ENCODE peak calls at places on chromosomes 13 and 19, in seven cellular contexts. One of them, this sample, is unnamed.

GRCh38 chr13:88376762-88377388 is 705.7 kb downstream of the SLITRK5 start:
- DNase-seq in ovary: no peak
- DNase-seq in activated T-helper 1 cell treated with anti-CD3 and anti-CD28 coated beads, Interleukin-12 subunit alpha, Interleukin-12 subunit beta, Interleukin-2, Interleukin-4 antibody, amounts not matched to agents 30 ng/mL and 10 ng/mL and 1 ng/mL, durations not matched to agents 14 hours and 24 hours and 36 hours: no peak
- DNase-seq in activated naive CD4-positive, alpha-beta T cell treated with anti-CD3 and anti-CD28 coated beads for 36 hours: no peak
- DNase-seq in neuronal stem cell: no peak
- DNase-seq in stimulated activated CD4-positive, alpha-beta T cell treated with anti-CD3 and anti-CD28 coated beads, Interleukin-1b, Interleukin-23, amount 100 ng/mL, for 24 hours: no peak
- DNase-seq in iPS-NIHi11: no peak
- DNase-seq in this sample: no peak

GRCh38 chr19:38049105-38049649 is 142.2 kb downstream of the SIPA1L3 start:
- DNase-seq in ovary: no peak
- DNase-seq in activated T-helper 1 cell treated with anti-CD3 and anti-CD28 coated beads, Interleukin-12 subunit alpha, Interleukin-12 subunit beta, Interleukin-2, Interleukin-4 antibody, amounts not matched to agents 30 ng/mL and 10 ng/mL and 1 ng/mL, durations not matched to agents 14 hours and 24 hours and 36 hours: peak
- DNase-seq in activated naive CD4-positive, alpha-beta T cell treated with anti-CD3 and anti-CD28 coated beads for 36 hours: peak
- DNase-seq in neuronal stem cell: no peak
- DNase-seq in stimulated activated CD4-positive, alpha-beta T cell treated with anti-CD3 and anti-CD28 coated beads, Interleukin-1b, Interleukin-23, amount 100 ng/mL, for 24 hours: no peak
- DNase-seq in iPS-NIHi11: no peak
- DNase-seq in this sample: no peak

GRCh38 chr19:7067716-7068115 is 1.8 kb upstream of the ZNF557 start:
- DNase-seq in ovary: no peak
- DNase-seq in activated T-helper 1 cell treated with anti-CD3 and anti-CD28 coated beads, Interleukin-12 subunit alpha, Interleukin-12 subunit beta, Interleukin-2, Interleukin-4 antibody, amounts not matched to agents 30 ng/mL and 10 ng/mL and 1 ng/mL, durations not matched to agents 14 hours and 24 hours and 36 hours: no peak
- DNase-seq in activated naive CD4-positive, alpha-beta T cell treated with anti-CD3 and anti-CD28 coated beads for 36 hours: no peak
- DNase-seq in neuronal stem cell: no peak
- DNase-seq in stimulated activated CD4-positive, alpha-beta T cell treated with anti-CD3 and anti-CD28 coated beads, Interleukin-1b, Interleukin-23, amount 100 ng/mL, for 24 hours: no peak
- DNase-seq in iPS-NIHi11: no peak
- DNase-seq in this sample: no peak

GRCh38 chr13:95707442-95708389 is 30.8 kb downstream of the DNAJC3 start:
- DNase-seq in ovary: no peak
- DNase-seq in activated T-helper 1 cell treated with anti-CD3 and anti-CD28 coated beads, Interleukin-12 subunit alpha, Interleukin-12 subunit beta, Interleukin-2, Interleukin-4 antibody, amounts not matched to agents 30 ng/mL and 10 ng/mL and 1 ng/mL, durations not matched to agents 14 hours and 24 hours and 36 hours: no peak
- DNase-seq in activated naive CD4-positive, alpha-beta T cell treated with anti-CD3 and anti-CD28 coated beads for 36 hours: no peak
- DNase-seq in neuronal stem cell: no peak
- DNase-seq in stimulated activated CD4-positive, alpha-beta T cell treated with anti-CD3 and anti-CD28 coated beads, Interleukin-1b, Interleukin-23, amount 100 ng/mL, for 24 hours: no peak
- DNase-seq in iPS-NIHi11: no peak
- DNase-seq in this sample: no peak

GRCh38 chr19:31718041-31718440 is 368.8 kb upstream of the TSHZ3 start:
- DNase-seq in ovary: no peak
- DNase-seq in activated T-helper 1 cell treated with anti-CD3 and anti-CD28 coated beads, Interleukin-12 subunit alpha, Interleukin-12 subunit beta, Interleukin-2, Interleukin-4 antibody, amounts not matched to agents 30 ng/mL and 10 ng/mL and 1 ng/mL, durations not matched to agents 14 hours and 24 hours and 36 hours: no peak
- DNase-seq in activated naive CD4-positive, alpha-beta T cell treated with anti-CD3 and anti-CD28 coated beads for 36 hours: no peak
- DNase-seq in neuronal stem cell: no peak
- DNase-seq in stimulated activated CD4-positive, alpha-beta T cell treated with anti-CD3 and anti-CD28 coated beads, Interleukin-1b, Interleukin-23, amount 100 ng/mL, for 24 hours: no peak
- DNase-seq in iPS-NIHi11: no peak
- DNase-seq in this sample: no peak

GRCh38 chr13:24894277-24894971 is 130.5 kb downstream of the RNF17 start:
- DNase-seq in ovary: no peak
- DNase-seq in activated T-helper 1 cell treated with anti-CD3 and anti-CD28 coated beads, Interleukin-12 subunit alpha, Interleukin-12 subunit beta, Interleukin-2, Interleukin-4 antibody, amounts not matched to agents 30 ng/mL and 10 ng/mL and 1 ng/mL, durations not matched to agents 14 hours and 24 hours and 36 hours: no peak
- DNase-seq in activated naive CD4-positive, alpha-beta T cell treated with anti-CD3 and anti-CD28 coated beads for 36 hours: no peak
- DNase-seq in neuronal stem cell: no peak
- DNase-seq in stimulated activated CD4-positive, alpha-beta T cell treated with anti-CD3 and anti-CD28 coated beads, Interleukin-1b, Interleukin-23, amount 100 ng/mL, for 24 hours: no peak
- DNase-seq in iPS-NIHi11: no peak
- DNase-seq in this sample: no peak

GRCh38 chr13:66225071-66225470 is 1005.1 kb downstream of the PCDH9 start:
- DNase-seq in ovary: no peak
- DNase-seq in activated T-helper 1 cell treated with anti-CD3 and anti-CD28 coated beads, Interleukin-12 subunit alpha, Interleukin-12 subunit beta, Interleukin-2, Interleukin-4 antibody, amounts not matched to agents 30 ng/mL and 10 ng/mL and 1 ng/mL, durations not matched to agents 14 hours and 24 hours and 36 hours: no peak
- DNase-seq in activated naive CD4-positive, alpha-beta T cell treated with anti-CD3 and anti-CD28 coated beads for 36 hours: no peak
- DNase-seq in neuronal stem cell: no peak
- DNase-seq in stimulated activated CD4-positive, alpha-beta T cell treated with anti-CD3 and anti-CD28 coated beads, Interleukin-1b, Interleukin-23, amount 100 ng/mL, for 24 hours: no peak
- DNase-seq in iPS-NIHi11: no peak
- DNase-seq in this sample: peak

GRCh38 chr19:15463865-15464371 is 426 bp downstream of the RASAL3 start:
- DNase-seq in ovary: no peak
- DNase-seq in activated T-helper 1 cell treated with anti-CD3 and anti-CD28 coated beads, Interleukin-12 subunit alpha, Interleukin-12 subunit beta, Interleukin-2, Interleukin-4 antibody, amounts not matched to agents 30 ng/mL and 10 ng/mL and 1 ng/mL, durations not matched to agents 14 hours and 24 hours and 36 hours: peak
- DNase-seq in activated naive CD4-positive, alpha-beta T cell treated with anti-CD3 and anti-CD28 coated beads for 36 hours: peak
- DNase-seq in neuronal stem cell: no peak
- DNase-seq in stimulated activated CD4-positive, alpha-beta T cell treated with anti-CD3 and anti-CD28 coated beads, Interleukin-1b, Interleukin-23, amount 100 ng/mL, for 24 hours: no peak
- DNase-seq in iPS-NIHi11: no peak
- DNase-seq in this sample: no peak

GRCh38 chr13:38418286-38418685 is 68.6 kb downstream of the UFM1 start:
- DNase-seq in ovary: no peak
- DNase-seq in activated T-helper 1 cell treated with anti-CD3 and anti-CD28 coated beads, Interleukin-12 subunit alpha, Interleukin-12 subunit beta, Interleukin-2, Interleukin-4 antibody, amounts not matched to agents 30 ng/mL and 10 ng/mL and 1 ng/mL, durations not matched to agents 14 hours and 24 hours and 36 hours: no peak
- DNase-seq in activated naive CD4-positive, alpha-beta T cell treated with anti-CD3 and anti-CD28 coated beads for 36 hours: no peak
- DNase-seq in neuronal stem cell: no peak
- DNase-seq in stimulated activated CD4-positive, alpha-beta T cell treated with anti-CD3 and anti-CD28 coated beads, Interleukin-1b, Interleukin-23, amount 100 ng/mL, for 24 hours: no peak
- DNase-seq in iPS-NIHi11: no peak
- DNase-seq in this sample: no peak

GRCh38 chr13:110062077-110062776 is 244.7 kb downstream of the COL4A1 start:
- DNase-seq in ovary: no peak
- DNase-seq in activated T-helper 1 cell treated with anti-CD3 and anti-CD28 coated beads, Interleukin-12 subunit alpha, Interleukin-12 subunit beta, Interleukin-2, Interleukin-4 antibody, amounts not matched to agents 30 ng/mL and 10 ng/mL and 1 ng/mL, durations not matched to agents 14 hours and 24 hours and 36 hours: no peak
- DNase-seq in activated naive CD4-positive, alpha-beta T cell treated with anti-CD3 and anti-CD28 coated beads for 36 hours: no peak
- DNase-seq in neuronal stem cell: no peak
- DNase-seq in stimulated activated CD4-positive, alpha-beta T cell treated with anti-CD3 and anti-CD28 coated beads, Interleukin-1b, Interleukin-23, amount 100 ng/mL, for 24 hours: no peak
- DNase-seq in iPS-NIHi11: no peak
- DNase-seq in this sample: no peak

GRCh38 chr13:94825507-94825906 is 113.2 kb upstream of the SOX21 start:
- DNase-seq in ovary: peak
- DNase-seq in activated T-helper 1 cell treated with anti-CD3 and anti-CD28 coated beads, Interleukin-12 subunit alpha, Interleukin-12 subunit beta, Interleukin-2, Interleukin-4 antibody, amounts not matched to agents 30 ng/mL and 10 ng/mL and 1 ng/mL, durations not matched to agents 14 hours and 24 hours and 36 hours: no peak
- DNase-seq in activated naive CD4-positive, alpha-beta T cell treated with anti-CD3 and anti-CD28 coated beads for 36 hours: no peak
- DNase-seq in neuronal stem cell: peak
- DNase-seq in stimulated activated CD4-positive, alpha-beta T cell treated with anti-CD3 and anti-CD28 coated beads, Interleukin-1b, Interleukin-23, amount 100 ng/mL, for 24 hours: no peak
- DNase-seq in iPS-NIHi11: peak
- DNase-seq in this sample: no peak

GRCh38 chr13:62433660-62434059 is 1018.0 kb upstream of the PCDH20 start:
- DNase-seq in ovary: no peak
- DNase-seq in activated T-helper 1 cell treated with anti-CD3 and anti-CD28 coated beads, Interleukin-12 subunit alpha, Interleukin-12 subunit beta, Interleukin-2, Interleukin-4 antibody, amounts not matched to agents 30 ng/mL and 10 ng/mL and 1 ng/mL, durations not matched to agents 14 hours and 24 hours and 36 hours: no peak
- DNase-seq in activated naive CD4-positive, alpha-beta T cell treated with anti-CD3 and anti-CD28 coated beads for 36 hours: no peak
- DNase-seq in neuronal stem cell: no peak
- DNase-seq in stimulated activated CD4-positive, alpha-beta T cell treated with anti-CD3 and anti-CD28 coated beads, Interleukin-1b, Interleukin-23, amount 100 ng/mL, for 24 hours: no peak
- DNase-seq in iPS-NIHi11: no peak
- DNase-seq in this sample: no peak